ENCODE peak calls at places on chromosomes 12 and 14, in seven cellular contexts. W is HCT116, S is K562, G is Panc1, P is H1, L is GM12878, O is HepG2. I is an unnamed sample.

GRCh38 chr14:64234877-64235651 is 59.1 kb downstream of the ESR2 start:
- DNase-seq in W (no peak), S (no peak), G (no peak), P (no peak), L (no peak), O (no peak), I (peak)

GRCh38 chr14:93090826-93091583 is 24.7 kb downstream of the ITPK1 start:
- DNase-seq in W (no peak), S (no peak), G (no peak), P (no peak), L (no peak), O (no peak), I (peak)

GRCh38 chr12:30200864-30201263 is 417.1 kb upstream of the TMTC1 start:
- DNase-seq in W (no peak), S (no peak), G (no peak), P (peak), L (no peak), O (no peak), I (peak)

GRCh38 chr14:95535226-95536021 is 574 bp downstream of the GLRX5 start:
- DNase-seq in W (no peak), S (no peak), G (no peak), P (no peak), L (no peak), O (no peak), I (peak)

GRCh38 chr12:105341010-105341409 is 10.5 kb downstream of the C12orf75 start:
- DNase-seq in W (no peak), S (no peak), G (no peak), P (no peak), L (no peak), O (no peak), I (no peak)

GRCh38 chr12:45415393-45415817 is 199.5 kb downstream of the ANO6 start:
- DNase-seq in W (peak), S (peak), G (peak), P (no peak), L (peak), O (peak), I (no peak)

GRCh38 chr12:121532503-121533390 is 48.1 kb downstream of the KDM2B start:
- DNase-seq in W (no peak), S (no peak), G (no peak), P (no peak), L (no peak), O (no peak), I (no peak)

GRCh38 chr12:33718631-33719030 is 279.0 kb upstream of the SYT10 start:
- DNase-seq in W (no peak), S (no peak), G (no peak), P (no peak), L (no peak), O (no peak), I (no peak)

GRCh38 chr12:39912211-39912980 is 193.5 kb downstream of the SLC2A13 start:
- DNase-seq in W (no peak), S (no peak), G (no peak), P (no peak), L (no peak), O (peak), I (no peak)

GRCh38 chr14:39988939-39989338 is 556.7 kb upstream of the FBXO33 start:
- DNase-seq in W (peak), S (no peak), G (peak), P (no peak), L (no peak), O (peak), I (no peak)

GRCh38 chr14:37681486-37681885 is 86.1 kb downstream of the TTC6 start:
- DNase-seq in W (no peak), S (no peak), G (no peak), P (no peak), L (no peak), O (no peak), I (no peak)

GRCh38 chr14:37673439-37673838 is 78.0 kb downstream of the TTC6 start:
- DNase-seq in W (no peak), S (no peak), G (no peak), P (no peak), L (no peak), O (no peak), I (no peak)

GRCh38 chr14:37678916-37679315 is 83.5 kb downstream of the TTC6 start:
- DNase-seq in W (no peak), S (no peak), G (no peak), P (no peak), L (no peak), O (peak), I (no peak)
- TF ChIP-seq SIN3A in W (no peak), S (no peak), G (no peak), P (no peak), L (no peak), O (no peak), I (no peak)

GRCh38 chr14:69956970-69957369 is 77.8 kb downstream of the SMOC1 start:
- DNase-seq in W (no peak), S (no peak), G (no peak), P (no peak), L (no peak), O (no peak), I (no peak)
- TF ChIP-seq SIN3A in W (no peak), S (no peak), G (no peak), P (no peak), L (no peak), O (no peak), I (no peak)

GRCh38 chr14:22375321-22375930 is 213.6 kb downstream of the DAD1 start:
- DNase-seq in W (peak), S (peak), G (peak), P (no peak), L (no peak), O (peak), I (peak)
- TF ChIP-seq SIN3A in W (no peak), S (no peak), G (no peak), P (no peak), L (no peak), O (no peak), I (no peak)

DNA sequence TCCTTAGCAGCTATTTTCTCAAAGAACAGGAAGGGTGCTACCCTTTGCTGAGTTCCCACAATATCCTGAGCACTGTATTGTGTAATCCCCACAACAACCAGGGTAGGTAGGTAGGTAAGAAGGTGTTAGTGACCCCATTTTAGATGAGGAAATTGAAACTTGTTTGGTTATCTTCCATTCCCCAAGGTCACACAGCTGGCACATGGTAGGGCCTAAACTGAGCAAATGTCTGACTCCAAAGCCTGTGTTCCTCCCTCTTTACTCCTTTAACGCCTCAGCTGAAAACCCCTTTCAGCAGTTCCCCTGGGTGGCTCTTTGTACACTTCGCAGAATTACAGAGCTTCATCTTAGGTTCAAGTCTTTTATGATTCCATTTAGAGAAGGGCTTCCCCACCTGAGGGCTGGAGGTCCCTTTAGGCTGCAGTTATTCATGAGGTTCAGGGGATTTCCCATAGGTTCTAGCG is 26.5 kb upstream of the RIC8B start:
- DNase-seq in W (no peak), S (no peak), G (no peak), P (no peak), L (no peak), O (no peak), I (no peak)
- TF ChIP-seq SIN3A in W (no peak), S (no peak), G (no peak), P (no peak), L (no peak), O (no peak), I (no peak)

GRCh38 chr12:88566430-88566829 is 13.8 kb downstream of the KITLG start:
- DNase-seq in W (no peak), S (no peak), G (no peak), P (no peak), L (no peak), O (peak), I (no peak)

GRCh38 chr12:88559772-88560171 is 20.5 kb downstream of the KITLG start:
- DNase-seq in W (no peak), S (no peak), G (no peak), P (no peak), L (no peak), O (no peak), I (no peak)

GRCh38 chr12:88562151-88562550 is 18.1 kb downstream of the KITLG start:
- DNase-seq in W (no peak), S (no peak), G (no peak), P (no peak), L (no peak), O (no peak), I (no peak)

GRCh38 chr12:88559199-88559598 is 21.1 kb downstream of the KITLG start:
- DNase-seq in W (no peak), S (no peak), G (no peak), P (no peak), L (no peak), O (no peak), I (no peak)

GRCh38 chr12:88562846-88563582 is 17.3 kb downstream of the KITLG start:
- DNase-seq in W (no peak), S (no peak), G (no peak), P (no peak), L (no peak), O (no peak), I (no peak)
- TF ChIP-seq SIN3A in W (no peak), S (no peak), G (no peak), P (no peak), L (no peak), O (no peak), I (no peak)

GRCh38 chr12:116130431-116130830 is 147.1 kb downstream of the MED13L start:
- DNase-seq in W (no peak), S (no peak), G (no peak), P (no peak), L (no peak), O (no peak), I (peak)
- TF ChIP-seq SIN3A in W (no peak), S (no peak), G (no peak), P (no peak), L (no peak), O (no peak), I (no peak)

GRCh38 chr12:71731439-71732356 is 23.0 kb upstream of the RAB21 start:
- DNase-seq in W (no peak), S (peak), G (no peak), P (peak), L (no peak), O (peak), I (no peak)
- TF ChIP-seq SIN3A in W (no peak), S (no peak), G (no peak), P (no peak), L (no peak), O (no peak), I (no peak)

GRCh38 chr12:11755311-11755930 is 105.9 kb downstream of the ETV6 start:
- DNase-seq in W (no peak), S (no peak), G (no peak), P (no peak), L (no peak), O (no peak), I (no peak)
- TF ChIP-seq SIN3A in W (no peak), S (no peak), G (no peak), P (no peak), L (no peak), O (no peak), I (no peak)

GRCh38 chr14:58501214-58501816 is 73.8 kb downstream of the KIAA0586 start:
- DNase-seq in W (peak), S (peak), G (peak), P (no peak), L (peak), O (peak), I (peak)
- TF ChIP-seq SIN3A in W (no peak), S (no peak), G (no peak), P (no peak), L (no peak), O (no peak), I (no peak)

I was measured in SK-N-SH.